ENCODE peak calls at places on chromosome 19, in seven cellular contexts. One of them, this sample, is unnamed.

GRCh38 chr19:54436031-54436523 is 12.9 kb upstream of the LENG8 start:
- DNase-seq in tibial nerve: no peak
- DNase-seq in heart right ventricle: no peak
- DNase-seq in fibroblast of lung: no peak
- DNase-seq in tibial artery: no peak
- DNase-seq in astrocyte of the spinal cord: no peak
- DNase-seq in foreskin fibroblast: no peak
- DNase-seq in this sample: peak

GRCh38 chr19:35562336-35562735 is 1.1 kb downstream of the ATP4A start:
- DNase-seq in fibroblast of lung: no peak
- DNase-seq in foreskin fibroblast: no peak
- DNase-seq in tibial nerve: no peak
- DNase-seq in astrocyte of the spinal cord: no peak
- DNase-seq in tibial artery: no peak
- DNase-seq in heart right ventricle: no peak
- DNase-seq in this sample: no peak

GRCh38 chr19:2166741-2167738 is 3.3 kb downstream of the DOT1L start:
- DNase-seq in tibial artery: peak
- DNase-seq in tibial nerve: peak
- DNase-seq in foreskin fibroblast: peak
- DNase-seq in astrocyte of the spinal cord: peak
- DNase-seq in heart right ventricle: peak
- DNase-seq in fibroblast of lung: peak
- DNase-seq in this sample: no peak

GRCh38 chr19:10189631-10190425 is 4.9 kb downstream of the DNMT1 start:
- DNase-seq in tibial nerve: no peak
- DNase-seq in fibroblast of lung: peak
- DNase-seq in heart right ventricle: no peak
- DNase-seq in foreskin fibroblast: peak
- DNase-seq in astrocyte of the spinal cord: peak
- DNase-seq in tibial artery: no peak
- DNase-seq in this sample: no peak

GRCh38 chr19:29833614-29834261 is 21.9 kb downstream of the CCNE1 start:
- DNase-seq in tibial artery: peak
- DNase-seq in heart right ventricle: no peak
- DNase-seq in astrocyte of the spinal cord: no peak
- DNase-seq in fibroblast of lung: no peak
- DNase-seq in tibial nerve: no peak
- DNase-seq in foreskin fibroblast: no peak
- DNase-seq in this sample: no peak

GRCh38 chr19:53910170-53910518 is 1.1 kb downstream of the CACNG7 start:
- DNase-seq in fibroblast of lung: no peak
- DNase-seq in foreskin fibroblast: peak
- DNase-seq in astrocyte of the spinal cord: no peak
- DNase-seq in tibial artery: no peak
- DNase-seq in tibial nerve: no peak
- DNase-seq in heart right ventricle: no peak
- DNase-seq in this sample: no peak

GRCh38 chr19:52889076-52889475 is 8.4 kb downstream of the ZNF320 start:
- DNase-seq in fibroblast of lung: no peak
- DNase-seq in astrocyte of the spinal cord: no peak
- DNase-seq in foreskin fibroblast: no peak
- DNase-seq in tibial artery: no peak
- DNase-seq in tibial nerve: no peak
- DNase-seq in heart right ventricle: no peak
- DNase-seq in this sample: no peak

GRCh38 chr19:58021541-58022282 is 12.1 kb upstream of the ZSCAN1 start:
- DNase-seq in heart right ventricle: no peak
- DNase-seq in astrocyte of the spinal cord: peak
- DNase-seq in tibial nerve: no peak
- DNase-seq in fibroblast of lung: peak
- DNase-seq in foreskin fibroblast: peak
- DNase-seq in tibial artery: no peak
- DNase-seq in this sample: peak

GRCh38 chr19:41352609-41353465 is 885 bp downstream of the TGFB1 start:
- DNase-seq in astrocyte of the spinal cord: peak
- DNase-seq in tibial artery: peak
- DNase-seq in heart right ventricle: peak
- DNase-seq in fibroblast of lung: peak
- DNase-seq in tibial nerve: peak
- DNase-seq in foreskin fibroblast: peak
- DNase-seq in this sample: peak

GRCh38 chr19:53908933-53909415 is at the start of gene CACNG7:
- DNase-seq in tibial artery: no peak
- DNase-seq in fibroblast of lung: peak
- DNase-seq in tibial nerve: no peak
- DNase-seq in heart right ventricle: no peak
- DNase-seq in astrocyte of the spinal cord: no peak
- DNase-seq in foreskin fibroblast: peak
- DNase-seq in this sample: no peak

GRCh38 chr19:8811315-8812172 is 20.6 kb downstream of the ZNF558 start:
- DNase-seq in tibial artery: no peak
- DNase-seq in heart right ventricle: no peak
- DNase-seq in fibroblast of lung: peak
- DNase-seq in astrocyte of the spinal cord: peak
- DNase-seq in foreskin fibroblast: no peak
- DNase-seq in tibial nerve: no peak
- DNase-seq in this sample: peak

GRCh38 chr19:35739275-35740107 is 2.8 kb downstream of the IGFLR1 start:
- DNase-seq in tibial nerve: no peak
- DNase-seq in foreskin fibroblast: peak
- DNase-seq in heart right ventricle: no peak
- DNase-seq in astrocyte of the spinal cord: no peak
- DNase-seq in tibial artery: no peak
- DNase-seq in fibroblast of lung: no peak
- DNase-seq in this sample: no peak

GRCh38 chr19:7900931-7901330 is 2.7 kb upstream of the MAP2K7 start:
- DNase-seq in tibial artery: no peak
- DNase-seq in heart right ventricle: no peak
- DNase-seq in tibial nerve: no peak
- DNase-seq in foreskin fibroblast: no peak
- DNase-seq in fibroblast of lung: no peak
- DNase-seq in astrocyte of the spinal cord: no peak
- DNase-seq in this sample: no peak

GRCh38 chr19:38395381-38396127 is 7.1 kb downstream of the SPRED3 start:
- DNase-seq in tibial artery: no peak
- DNase-seq in tibial nerve: no peak
- DNase-seq in heart right ventricle: no peak
- DNase-seq in astrocyte of the spinal cord: no peak
- DNase-seq in foreskin fibroblast: no peak
- DNase-seq in fibroblast of lung: no peak
- DNase-seq in this sample: no peak

GRCh38 chr19:40716031-40716654 is 543 bp downstream of the COQ8B start:
- DNase-seq in fibroblast of lung: no peak
- DNase-seq in heart right ventricle: no peak
- DNase-seq in astrocyte of the spinal cord: no peak
- DNase-seq in tibial artery: peak
- DNase-seq in foreskin fibroblast: peak
- DNase-seq in tibial nerve: no peak
- DNase-seq in this sample: peak

GRCh38 chr19:6479836-6480398 is 1.7 kb downstream of the DENND1C start:
- DNase-seq in foreskin fibroblast: no peak
- DNase-seq in tibial artery: no peak
- DNase-seq in astrocyte of the spinal cord: no peak
- DNase-seq in tibial nerve: no peak
- DNase-seq in fibroblast of lung: no peak
- DNase-seq in heart right ventricle: no peak
- DNase-seq in this sample: no peak

GRCh38 chr19:6483235-6483634 is 1.6 kb upstream of the DENND1C start:
- DNase-seq in heart right ventricle: no peak
- DNase-seq in foreskin fibroblast: no peak
- DNase-seq in tibial artery: no peak
- DNase-seq in tibial nerve: no peak
- DNase-seq in astrocyte of the spinal cord: no peak
- DNase-seq in fibroblast of lung: no peak
- DNase-seq in this sample: no peak

GRCh38 chr19:6480843-6481415 is 658 bp downstream of the DENND1C start:
- DNase-seq in foreskin fibroblast: no peak
- DNase-seq in astrocyte of the spinal cord: no peak
- DNase-seq in heart right ventricle: no peak
- DNase-seq in fibroblast of lung: no peak
- DNase-seq in tibial nerve: no peak
- DNase-seq in tibial artery: no peak
- DNase-seq in this sample: no peak

GRCh38 chr19:6482343-6482686 is 728 bp upstream of the DENND1C start:
- DNase-seq in fibroblast of lung: no peak
- DNase-seq in heart right ventricle: no peak
- DNase-seq in tibial artery: no peak
- DNase-seq in tibial nerve: no peak
- DNase-seq in foreskin fibroblast: no peak
- DNase-seq in astrocyte of the spinal cord: no peak
- DNase-seq in this sample: no peak

DNA sequence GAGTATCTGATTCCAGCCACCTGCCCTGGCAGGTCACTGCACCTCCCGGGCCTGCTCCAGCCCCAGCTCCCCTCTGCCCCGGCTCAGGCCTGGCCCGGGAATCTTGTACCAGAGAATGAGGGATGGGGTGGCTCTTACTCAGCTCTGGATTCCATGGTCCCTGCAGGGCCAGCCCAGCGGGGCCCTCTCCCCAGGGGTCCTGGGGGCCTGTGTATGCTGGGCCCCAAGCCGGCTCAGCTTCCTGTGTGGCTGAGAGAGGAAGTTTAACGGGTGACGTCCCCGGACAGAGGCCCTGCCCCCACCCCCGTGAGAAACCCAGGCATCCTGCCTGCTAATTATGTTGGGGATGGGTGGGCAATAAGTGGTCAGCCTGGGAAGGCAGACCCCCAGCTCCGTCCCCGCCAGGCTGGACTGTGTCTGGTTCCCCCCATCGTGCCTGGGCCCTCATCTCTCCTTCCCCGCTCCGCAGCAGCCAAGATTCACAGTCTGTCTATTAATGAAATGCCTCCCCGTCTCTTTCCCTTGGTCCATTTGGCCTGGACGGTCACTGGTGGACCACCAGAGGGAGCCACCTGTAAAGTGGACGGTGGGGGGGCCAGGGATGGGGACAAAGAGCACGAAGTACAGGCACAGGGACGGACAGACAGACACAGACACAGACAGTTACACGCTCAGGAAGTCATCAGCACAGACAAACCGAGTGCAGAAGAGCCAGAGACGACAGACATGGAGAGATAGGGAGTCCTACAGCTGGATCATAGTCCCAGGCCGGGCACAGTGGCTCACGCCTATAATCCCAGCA is at the start of gene DENND1C:
- DNase-seq in foreskin fibroblast: no peak
- DNase-seq in tibial artery: no peak
- DNase-seq in astrocyte of the spinal cord: no peak
- DNase-seq in heart right ventricle: peak
- DNase-seq in tibial nerve: no peak
- DNase-seq in fibroblast of lung: no peak
- DNase-seq in this sample: peak
- H3K4me3 ChIP-seq in foreskin fibroblast: no peak
- H3K4me3 ChIP-seq in tibial artery: peak
- H3K4me3 ChIP-seq in astrocyte of the spinal cord: no peak
- H3K4me3 ChIP-seq in heart right ventricle: peak
- H3K4me3 ChIP-seq in tibial nerve: no peak
- H3K4me3 ChIP-seq in fibroblast of lung: no peak
- H3K4me3 ChIP-seq in this sample: no peak

GRCh38 chr19:18160792-18161690 is 8.1 kb downstream of the PIK3R2 start:
- DNase-seq in tibial nerve: peak
- DNase-seq in heart right ventricle: peak
- DNase-seq in foreskin fibroblast: peak
- DNase-seq in astrocyte of the spinal cord: peak
- DNase-seq in fibroblast of lung: peak
- DNase-seq in tibial artery: peak
- DNase-seq in this sample: peak

GRCh38 chr19:18165794-18166544 is 7.6 kb upstream of the IFI30 start:
- DNase-seq in tibial nerve: no peak
- DNase-seq in heart right ventricle: no peak
- DNase-seq in fibroblast of lung: no peak
- DNase-seq in foreskin fibroblast: no peak
- DNase-seq in astrocyte of the spinal cord: no peak
- DNase-seq in tibial artery: no peak
- DNase-seq in this sample: no peak

GRCh38 chr19:18161691-18162039 is 8.7 kb downstream of the PIK3R2 start:
- DNase-seq in fibroblast of lung: no peak
- DNase-seq in foreskin fibroblast: no peak
- DNase-seq in astrocyte of the spinal cord: no peak
- DNase-seq in tibial nerve: no peak
- DNase-seq in heart right ventricle: no peak
- DNase-seq in tibial artery: no peak
- DNase-seq in this sample: no peak

GRCh38 chr19:18167011-18167410 is 6.6 kb upstream of the IFI30 start:
- DNase-seq in tibial nerve: no peak
- DNase-seq in tibial artery: no peak
- DNase-seq in foreskin fibroblast: no peak
- DNase-seq in astrocyte of the spinal cord: no peak
- DNase-seq in fibroblast of lung: no peak
- DNase-seq in heart right ventricle: no peak
- DNase-seq in this sample: no peak

DNA sequence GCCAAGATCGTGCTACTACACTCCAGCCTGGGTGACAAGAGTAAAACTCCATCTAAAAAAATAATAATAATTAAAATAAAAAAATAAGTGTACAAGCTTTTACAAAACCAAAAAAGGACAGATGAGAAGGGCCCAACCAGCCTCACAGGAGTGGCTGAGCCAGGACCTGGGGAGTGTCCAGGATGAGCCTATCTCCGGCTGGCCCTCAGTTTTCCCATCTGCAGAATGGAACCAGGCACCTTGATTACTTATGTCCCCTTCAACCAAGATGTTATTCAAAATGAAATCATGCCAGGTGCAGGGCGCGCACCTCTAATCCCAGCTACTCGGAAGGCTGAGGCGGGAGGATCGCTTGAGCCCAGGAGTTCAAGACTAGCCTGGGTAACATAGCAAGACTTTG is 9.5 kb upstream of the IFI30 start:
- DNase-seq in foreskin fibroblast: no peak
- DNase-seq in fibroblast of lung: no peak
- DNase-seq in tibial artery: no peak
- DNase-seq in astrocyte of the spinal cord: no peak
- DNase-seq in tibial nerve: no peak
- DNase-seq in heart right ventricle: no peak
- DNase-seq in this sample: no peak
- TF ChIP-seq CTCF in foreskin fibroblast: no peak
- TF ChIP-seq CTCF in fibroblast of lung: no peak
- TF ChIP-seq CTCF in tibial artery: no peak
- TF ChIP-seq CTCF in astrocyte of the spinal cord: no peak
- TF ChIP-seq CTCF in tibial nerve: no peak
- TF ChIP-seq CTCF in heart right ventricle: no peak
- TF ChIP-seq CTCF in this sample: no peak

DNA sequence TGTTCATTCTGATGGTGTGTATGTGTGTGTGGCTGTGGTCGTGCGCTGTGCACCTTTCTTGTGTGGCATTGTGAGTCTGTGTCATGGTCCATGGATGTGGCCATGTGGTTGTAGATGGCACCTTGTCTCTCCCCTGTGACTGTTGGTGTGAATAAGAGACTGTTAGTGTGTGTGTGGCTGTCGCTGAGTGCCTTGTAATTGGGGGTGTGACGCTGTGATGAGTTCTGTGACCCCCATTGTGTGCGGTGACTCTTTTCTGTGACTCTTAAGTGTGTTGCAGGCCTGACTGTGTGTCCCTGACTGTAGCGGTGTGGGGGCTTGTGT is 804 bp downstream of the PLPPR2 start:
- DNase-seq in tibial artery: no peak
- DNase-seq in foreskin fibroblast: no peak
- DNase-seq in astrocyte of the spinal cord: no peak
- DNase-seq in tibial nerve: no peak
- DNase-seq in heart right ventricle: no peak
- DNase-seq in fibroblast of lung: no peak
- DNase-seq in this sample: no peak
- H3K4me3 ChIP-seq in tibial artery: peak
- H3K4me3 ChIP-seq in foreskin fibroblast: peak
- H3K4me3 ChIP-seq in astrocyte of the spinal cord: peak
- H3K4me3 ChIP-seq in tibial nerve: peak
- H3K4me3 ChIP-seq in heart right ventricle: peak
- H3K4me3 ChIP-seq in fibroblast of lung: peak
- H3K4me3 ChIP-seq in this sample: peak

GRCh38 chr19:44694184-44694579 is 4.8 kb upstream of the CEACAM16 start:
- DNase-seq in foreskin fibroblast: no peak
- DNase-seq in tibial artery: no peak
- DNase-seq in heart right ventricle: no peak
- DNase-seq in tibial nerve: no peak
- DNase-seq in astrocyte of the spinal cord: no peak
- DNase-seq in fibroblast of lung: no peak
- DNase-seq in this sample: no peak
- TF ChIP-seq CTCF in foreskin fibroblast: peak
- TF ChIP-seq CTCF in tibial artery: no peak
- TF ChIP-seq CTCF in heart right ventricle: no peak
- TF ChIP-seq CTCF in tibial nerve: no peak
- TF ChIP-seq CTCF in astrocyte of the spinal cord: peak
- TF ChIP-seq CTCF in fibroblast of lung: peak
- TF ChIP-seq CTCF in this sample: peak

This sample was measured in choroid plexus epithelial cell.